ENCODE peak calls at places on chromosome 7, in seven cellular contexts. V is lung, W is esophagus squamous epithelium, Q is neural crest cell, C is MCF 10A, P is astrocyte of the spinal cord, D is AG04449. Y is an unnamed sample.

GRCh38 chr7:27586825-27587224 is 75.9 kb downstream of the HIBADH start:
- DNase-seq in V (no peak), W (no peak), Q (no peak), C (no peak), P (no peak), D (no peak), Y (peak)

GRCh38 chr7:54788664-54789063 is 29.7 kb upstream of the SEC61G start:
- DNase-seq in V (no peak), W (no peak), Q (peak), C (peak), P (peak), D (peak), Y (no peak)

GRCh38 chr7:29424984-29425309 is 138.7 kb upstream of the PRR15 start:
- DNase-seq in V (no peak), W (no peak), Q (no peak), C (no peak), P (no peak), D (no peak), Y (no peak)

GRCh38 chr7:81004098-81004497 is 85.2 kb upstream of the SEMA3C start:
- DNase-seq in V (no peak), W (no peak), Q (no peak), C (no peak), P (peak), D (no peak), Y (no peak)

GRCh38 chr7:158512042-158512441 is 75.6 kb downstream of the PTPRN2 start:
- DNase-seq in V (no peak), W (no peak), Q (no peak), C (no peak), P (no peak), D (no peak), Y (no peak)

GRCh38 chr7:24059775-24060174 is 224.2 kb upstream of the NPY start:
- DNase-seq in V (no peak), W (no peak), Q (no peak), C (no peak), P (no peak), D (no peak), Y (no peak)

GRCh38 chr7:30909431-30909830 is 2.2 kb upstream of the AQP1 start:
- DNase-seq in V (peak), W (no peak), Q (no peak), C (no peak), P (no peak), D (no peak), Y (no peak)

GRCh38 chr7:39299695-39300094 is 266.5 kb upstream of the YAE1 start:
- DNase-seq in V (no peak), W (no peak), Q (no peak), C (no peak), P (no peak), D (no peak), Y (no peak)

GRCh38 chr7:102080371-102081243 is 206.1 kb upstream of the SH2B2 start:
- DNase-seq in V (no peak), W (no peak), Q (no peak), C (no peak), P (no peak), D (no peak), Y (no peak)

GRCh38 chr7:19144661-19145428 is at the start of gene FERD3L:
- DNase-seq in V (no peak), W (no peak), Q (no peak), C (no peak), P (no peak), D (no peak), Y (peak)

GRCh38 chr7:150974468-150975391 is 3.4 kb downstream of the KCNH2 start:
- DNase-seq in V (peak), W (no peak), Q (no peak), C (no peak), P (no peak), D (no peak), Y (peak)

GRCh38 chr7:87505122-87505521 is 29.6 kb upstream of the ABCB4 start:
- DNase-seq in V (no peak), W (no peak), Q (no peak), C (no peak), P (no peak), D (no peak), Y (no peak)

GRCh38 chr7:87505557-87506242 is 30.2 kb upstream of the ABCB4 start:
- DNase-seq in V (no peak), W (no peak), Q (no peak), C (no peak), P (no peak), D (no peak), Y (no peak)

GRCh38 chr7:87506243-87507180 is 31.0 kb upstream of the ABCB4 start:
- DNase-seq in V (no peak), W (no peak), Q (no peak), C (peak), P (peak), D (peak), Y (no peak)

GRCh38 chr7:87510430-87510875 is 35.0 kb upstream of the ABCB4 start:
- DNase-seq in V (no peak), W (no peak), Q (no peak), C (no peak), P (no peak), D (no peak), Y (no peak)

GRCh38 chr7:87507446-87507845 is 32.0 kb upstream of the ABCB4 start:
- DNase-seq in V (no peak), W (no peak), Q (no peak), C (peak), P (no peak), D (no peak), Y (no peak)
- TF ChIP-seq CTCF in V (no peak), W (no peak), Q (peak), C (no peak), P (peak), D (no peak), Y (no peak)

GRCh38 chr7:17300012-17300411 is 1.6 kb downstream of the AHR start:
- DNase-seq in V (no peak), W (no peak), Q (no peak), C (no peak), P (no peak), D (no peak), Y (no peak)
- TF ChIP-seq CTCF in V (no peak), W (no peak), Q (no peak), C (no peak), P (no peak), D (no peak), Y (no peak)

GRCh38 chr7:134744569-134744968 is 34.9 kb upstream of the CALD1 start:
- DNase-seq in V (no peak), W (no peak), Q (no peak), C (no peak), P (no peak), D (no peak), Y (no peak)
- TF ChIP-seq CTCF in V (no peak), W (no peak), Q (no peak), C (no peak), P (no peak), D (no peak), Y (no peak)

GRCh38 chr7:141974831-141975230 is 1.3 kb upstream of the TAS2R38 start:
- DNase-seq in V (no peak), W (no peak), Q (no peak), C (peak), P (no peak), D (no peak), Y (no peak)
- TF ChIP-seq CTCF in V (no peak), W (no peak), Q (peak), C (peak), P (peak), D (no peak), Y (peak)

GRCh38 chr7:139362981-139363380 is 3.3 kb downstream of the LUC7L2 start:
- DNase-seq in V (no peak), W (no peak), Q (no peak), C (no peak), P (no peak), D (no peak), Y (no peak)
- TF ChIP-seq CTCF in V (no peak), W (no peak), Q (no peak), C (no peak), P (no peak), D (no peak), Y (no peak)

DNA sequence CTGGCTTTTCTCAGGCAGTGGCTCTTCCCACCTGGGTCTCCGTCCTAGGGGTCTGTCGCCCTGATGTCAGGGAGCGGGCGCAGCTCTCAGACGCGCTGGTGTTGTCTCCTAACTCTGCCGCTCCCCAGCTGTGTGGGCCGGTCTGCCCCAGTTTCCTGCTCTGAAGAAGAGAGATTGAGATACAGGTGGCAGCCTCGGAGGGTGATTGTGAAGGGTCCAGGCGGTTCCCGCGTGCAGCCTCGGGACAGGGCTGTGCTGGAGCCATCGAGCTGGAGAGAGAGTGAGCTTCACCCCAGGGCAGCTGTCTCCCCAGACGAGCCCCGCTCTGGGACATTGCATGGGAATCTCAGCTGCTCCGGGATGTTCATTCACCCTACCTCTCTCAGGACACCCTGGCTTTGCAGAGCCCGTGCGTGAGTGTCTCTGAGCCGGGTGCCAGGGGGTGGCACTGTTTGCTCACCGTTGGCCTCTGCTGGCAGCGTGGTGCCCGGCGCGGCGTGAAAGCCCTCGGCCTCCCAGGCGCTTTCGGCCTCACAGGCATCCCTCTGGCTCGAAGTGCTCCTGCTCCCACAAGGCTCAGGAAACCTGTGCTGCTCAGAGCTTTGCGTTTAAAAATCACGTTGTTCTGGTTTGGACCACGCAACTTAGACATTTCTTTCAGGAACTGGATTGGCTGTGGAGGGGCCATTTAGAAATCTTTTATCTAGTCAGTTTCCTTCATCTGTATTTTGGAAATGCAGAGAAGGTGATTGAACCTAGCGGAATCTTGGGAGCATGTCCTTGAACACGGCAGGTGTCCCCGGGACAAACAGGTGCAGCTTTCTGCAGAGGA is 33.8 kb upstream of the ZFAND2A start:
- DNase-seq in V (no peak), W (no peak), Q (no peak), C (peak), P (peak), D (no peak), Y (peak)
- TF ChIP-seq CTCF in V (no peak), W (peak), Q (peak), C (peak), P (peak), D (peak), Y (no peak)

DNA sequence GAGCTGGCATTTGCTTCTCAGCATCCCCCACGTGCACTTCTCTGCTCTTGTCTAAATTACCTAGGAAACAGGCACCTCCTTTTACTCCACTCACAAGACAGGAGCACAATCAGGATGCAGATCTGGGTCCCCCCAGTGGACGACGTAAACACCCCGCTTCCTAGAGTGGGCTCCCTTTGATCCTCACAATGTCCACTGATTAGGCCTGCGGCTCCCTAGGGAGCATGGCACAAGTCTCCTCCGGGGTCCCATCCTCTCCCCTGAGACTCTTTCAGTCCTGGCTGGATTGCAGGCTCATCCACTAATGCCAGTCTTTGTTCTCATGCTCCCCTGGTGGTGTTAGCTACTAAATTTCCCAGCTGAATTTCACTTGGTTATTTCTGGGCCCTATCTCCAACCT is 98.3 kb downstream of the GLI3 start:
- DNase-seq in V (no peak), W (no peak), Q (no peak), C (no peak), P (no peak), D (no peak), Y (no peak)
- TF ChIP-seq CTCF in V (no peak), W (no peak), Q (peak), C (no peak), P (peak), D (no peak), Y (no peak)

DNA sequence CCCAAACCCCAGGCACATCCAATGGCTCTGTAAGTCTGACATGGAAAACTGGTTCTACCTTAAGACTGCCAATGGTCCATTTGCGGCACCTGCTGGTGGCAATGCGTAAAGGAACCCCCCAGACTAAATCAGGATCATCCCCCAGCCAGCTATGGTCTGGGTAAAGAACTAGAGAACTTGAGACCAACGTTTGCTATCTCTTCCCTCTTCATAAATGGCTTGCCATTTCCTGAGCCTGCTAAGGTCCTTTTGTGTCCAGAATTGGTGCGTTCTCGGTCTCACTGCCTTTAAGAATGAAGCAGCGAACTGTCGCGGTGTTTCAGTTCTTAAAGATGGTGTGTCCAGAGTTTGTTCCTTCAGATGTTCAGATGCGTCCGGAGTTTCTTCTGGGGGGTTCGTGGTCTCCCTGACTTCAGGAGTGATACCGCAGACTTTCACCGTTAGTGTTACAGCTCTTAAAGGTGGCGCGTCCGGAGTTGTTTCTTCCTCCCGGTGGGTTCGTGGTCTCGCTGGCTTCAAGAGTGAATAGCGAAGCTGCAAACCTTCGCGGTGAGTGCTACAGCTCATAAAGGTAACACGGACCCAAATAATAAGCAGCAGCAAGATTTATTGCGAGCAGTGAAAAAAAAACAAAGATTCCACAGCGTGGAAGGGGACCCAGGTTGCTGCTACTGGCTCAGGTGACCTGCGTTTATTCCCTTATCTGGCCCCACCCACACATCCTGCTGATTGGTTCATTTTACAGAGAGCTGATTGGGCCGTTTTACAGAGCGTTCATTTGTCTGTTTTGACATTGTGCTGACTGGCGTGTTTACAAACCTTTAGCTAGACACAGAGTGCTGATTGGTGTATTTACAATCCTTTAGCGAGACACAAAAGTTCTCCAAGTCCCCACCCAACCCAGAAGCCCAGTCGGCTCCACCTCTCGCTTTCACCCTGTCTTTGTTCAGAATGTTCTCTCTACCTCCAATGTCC is 95.4 kb downstream of the ELMO1 start:
- DNase-seq in V (no peak), W (no peak), Q (no peak), C (peak), P (no peak), D (no peak), Y (peak)
- TF ChIP-seq CTCF in V (peak), W (no peak), Q (peak), C (peak), P (no peak), D (no peak), Y (no peak)

GRCh38 chr7:104929921-104930320 is 84.1 kb upstream of the KMT2E start:
- DNase-seq in V (no peak), W (no peak), Q (no peak), C (no peak), P (no peak), D (no peak), Y (no peak)

GRCh38 chr7:104926189-104926904 is 87.7 kb upstream of the KMT2E start:
- DNase-seq in V (no peak), W (no peak), Q (no peak), C (no peak), P (no peak), D (no peak), Y (no peak)

GRCh38 chr7:104931181-104931781 is 82.7 kb upstream of the KMT2E start:
- DNase-seq in V (no peak), W (no peak), Q (no peak), C (no peak), P (no peak), D (no peak), Y (peak)

GRCh38 chr7:104926905-104927454 is 87.0 kb upstream of the KMT2E start:
- DNase-seq in V (peak), W (no peak), Q (no peak), C (no peak), P (no peak), D (no peak), Y (peak)

DNA sequence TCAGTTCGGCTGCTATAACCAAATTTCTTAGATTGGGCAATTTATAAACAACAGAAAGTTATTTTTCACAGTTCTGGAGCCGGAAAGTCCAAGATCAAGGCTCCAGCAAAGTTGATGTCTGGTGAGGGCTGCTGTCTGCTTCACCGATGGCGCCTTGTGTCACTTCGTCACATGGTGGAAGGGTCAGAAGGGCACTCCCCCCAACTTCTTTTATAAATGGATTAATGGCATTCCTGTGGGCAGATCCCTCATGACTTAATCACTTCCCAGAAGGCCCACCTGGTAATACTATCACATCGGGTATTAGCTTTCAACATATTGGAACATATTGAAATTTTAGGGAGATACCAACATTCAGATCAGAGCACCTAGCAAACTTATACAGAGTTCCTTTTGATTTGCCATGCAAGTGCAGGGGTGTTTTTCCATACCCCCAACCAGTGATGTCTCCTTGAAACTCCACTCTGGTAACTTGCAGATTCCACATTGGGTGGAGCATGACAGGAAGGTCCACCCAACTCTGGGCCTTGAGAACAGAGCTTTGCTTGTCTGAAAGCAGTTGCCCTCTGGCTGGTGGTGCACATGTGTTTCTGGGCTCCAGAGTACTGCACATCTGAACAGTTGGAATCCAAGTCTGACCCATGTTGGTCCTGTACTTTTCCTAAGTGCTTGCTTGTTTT is 85.1 kb upstream of the KMT2E start:
- DNase-seq in V (no peak), W (no peak), Q (no peak), C (no peak), P (no peak), D (no peak), Y (no peak)
- TF ChIP-seq CTCF in V (no peak), W (no peak), Q (no peak), C (no peak), P (no peak), D (no peak), Y (no peak)

GRCh38 chr7:51000956-51001355 is 218.3 kb upstream of the GRB10 start:
- DNase-seq in V (no peak), W (no peak), Q (no peak), C (no peak), P (no peak), D (no peak), Y (no peak)
- TF ChIP-seq CTCF in V (no peak), W (no peak), Q (peak), C (no peak), P (no peak), D (no peak), Y (no peak)

Y was measured in glutamatergic neuron.